ENCODE peak calls at places on chromosomes 16 and 17, in ten cellular contexts. One of them, this sample, is unnamed.
A peak's percentile ranks its signal among the peaks of the same experiment; 100 is the strongest.

GRCh38 chr17:67675481-67675880 is 42.3 kb upstream of the NOL11 start:
- DNase-seq in Peyer's patch: no peak
- DNase-seq in left ventricle myocardium inferior: no peak
- DNase-seq in CD8-positive, alpha-beta T cell: no peak
- DNase-seq in aorta: no peak
- DNase-seq in neuronal stem cell: no peak
- DNase-seq in tibial nerve: no peak
- DNase-seq in adrenal gland: no peak
- DNase-seq in fibroblast of lung: no peak
- DNase-seq in uterus: no peak
- DNase-seq in this sample: no peak

GRCh38 chr16:1413684-1414531 is 596 bp downstream of the UNKL start:
- DNase-seq in Peyer's patch: peak; percentile 73
- DNase-seq in left ventricle myocardium inferior: peak; percentile 46
- DNase-seq in CD8-positive, alpha-beta T cell: peak; percentile 69
- DNase-seq in aorta: peak; percentile 69
- DNase-seq in neuronal stem cell: peak; percentile 50
- DNase-seq in tibial nerve: peak; percentile 20
- DNase-seq in adrenal gland: peak; percentile 60
- DNase-seq in fibroblast of lung: peak; percentile 54
- DNase-seq in uterus: peak; percentile 36
- DNase-seq in this sample: no peak

GRCh38 chr17:75364078-75364477 is 41.4 kb downstream of the GRB2 start:
- DNase-seq in Peyer's patch: no peak
- DNase-seq in left ventricle myocardium inferior: no peak
- DNase-seq in CD8-positive, alpha-beta T cell: no peak
- DNase-seq in aorta: no peak
- DNase-seq in neuronal stem cell: no peak
- DNase-seq in tibial nerve: no peak
- DNase-seq in adrenal gland: no peak
- DNase-seq in fibroblast of lung: peak; percentile 67
- DNase-seq in uterus: no peak
- DNase-seq in this sample: no peak

GRCh38 chr16:4450921-4451619 is 23.4 kb downstream of the NMRAL1 start:
- DNase-seq in Peyer's patch: no peak
- DNase-seq in left ventricle myocardium inferior: no peak
- DNase-seq in CD8-positive, alpha-beta T cell: no peak
- DNase-seq in aorta: no peak
- DNase-seq in neuronal stem cell: no peak
- DNase-seq in tibial nerve: no peak
- DNase-seq in adrenal gland: no peak
- DNase-seq in fibroblast of lung: no peak
- DNase-seq in uterus: no peak
- DNase-seq in this sample: no peak

GRCh38 chr17:74119960-74120359 is 83.5 kb upstream of the RPL38 start:
- DNase-seq in Peyer's patch: no peak
- DNase-seq in left ventricle myocardium inferior: no peak
- DNase-seq in CD8-positive, alpha-beta T cell: no peak
- DNase-seq in aorta: no peak
- DNase-seq in neuronal stem cell: no peak
- DNase-seq in tibial nerve: no peak
- DNase-seq in adrenal gland: no peak
- DNase-seq in fibroblast of lung: no peak
- DNase-seq in uterus: no peak
- DNase-seq in this sample: no peak

GRCh38 chr17:48413613-48414405 is 16.2 kb downstream of the SKAP1 start:
- DNase-seq in Peyer's patch: no peak
- DNase-seq in left ventricle myocardium inferior: no peak
- DNase-seq in CD8-positive, alpha-beta T cell: no peak
- DNase-seq in aorta: no peak
- DNase-seq in neuronal stem cell: no peak
- DNase-seq in tibial nerve: no peak
- DNase-seq in adrenal gland: no peak
- DNase-seq in fibroblast of lung: no peak
- DNase-seq in uterus: no peak
- DNase-seq in this sample: no peak

GRCh38 chr17:82236142-82236971 is 7.5 kb downstream of the SLC16A3 start:
- DNase-seq in Peyer's patch: peak; percentile 88
- DNase-seq in left ventricle myocardium inferior: peak; percentile 67
- DNase-seq in CD8-positive, alpha-beta T cell: peak; percentile 74
- DNase-seq in aorta: peak; percentile 62
- DNase-seq in neuronal stem cell: peak; percentile 68
- DNase-seq in tibial nerve: peak; percentile 52
- DNase-seq in adrenal gland: peak; percentile 85
- DNase-seq in fibroblast of lung: peak; percentile 64
- DNase-seq in uterus: peak; percentile 69
- DNase-seq in this sample: no peak

GRCh38 chr16:89046491-89046890 is 47.2 kb upstream of the ACSF3 start:
- DNase-seq in Peyer's patch: no peak
- DNase-seq in left ventricle myocardium inferior: no peak
- DNase-seq in CD8-positive, alpha-beta T cell: no peak
- DNase-seq in aorta: no peak
- DNase-seq in neuronal stem cell: no peak
- DNase-seq in tibial nerve: no peak
- DNase-seq in adrenal gland: no peak
- DNase-seq in fibroblast of lung: no peak
- DNase-seq in uterus: no peak
- DNase-seq in this sample: no peak

GRCh38 chr17:42782402-42783061 is 2.1 kb downstream of the WNK4 start:
- DNase-seq in Peyer's patch: peak; percentile 47
- DNase-seq in left ventricle myocardium inferior: no peak
- DNase-seq in CD8-positive, alpha-beta T cell: no peak
- DNase-seq in aorta: no peak
- DNase-seq in neuronal stem cell: no peak
- DNase-seq in tibial nerve: no peak
- DNase-seq in adrenal gland: no peak
- DNase-seq in fibroblast of lung: no peak
- DNase-seq in uterus: no peak
- DNase-seq in this sample: no peak

GRCh38 chr17:31877911-31878702 is 19.1 kb upstream of the COPRS start:
- DNase-seq in Peyer's patch: no peak
- DNase-seq in left ventricle myocardium inferior: no peak
- DNase-seq in CD8-positive, alpha-beta T cell: no peak
- DNase-seq in aorta: peak; percentile 52
- DNase-seq in neuronal stem cell: no peak
- DNase-seq in tibial nerve: no peak
- DNase-seq in adrenal gland: no peak
- DNase-seq in fibroblast of lung: peak; percentile 38
- DNase-seq in uterus: no peak
- DNase-seq in this sample: no peak

GRCh38 chr16:88072571-88073001 is 121.4 kb downstream of the BANP start:
- DNase-seq in Peyer's patch: no peak
- DNase-seq in left ventricle myocardium inferior: no peak
- DNase-seq in CD8-positive, alpha-beta T cell: no peak
- DNase-seq in aorta: no peak
- DNase-seq in neuronal stem cell: no peak
- DNase-seq in tibial nerve: no peak
- DNase-seq in adrenal gland: no peak
- DNase-seq in fibroblast of lung: no peak
- DNase-seq in uterus: no peak
- DNase-seq in this sample: no peak

GRCh38 chr16:55271945-55272513 is 52.0 kb upstream of the IRX6 start:
- DNase-seq in Peyer's patch: no peak
- DNase-seq in left ventricle myocardium inferior: no peak
- DNase-seq in CD8-positive, alpha-beta T cell: no peak
- DNase-seq in aorta: no peak
- DNase-seq in neuronal stem cell: no peak
- DNase-seq in tibial nerve: no peak
- DNase-seq in adrenal gland: no peak
- DNase-seq in fibroblast of lung: no peak
- DNase-seq in uterus: no peak
- DNase-seq in this sample: no peak

GRCh38 chr16:11224096-11224893 is 31.7 kb downstream of the SOCS1 start:
- DNase-seq in Peyer's patch: peak; percentile 73
- DNase-seq in left ventricle myocardium inferior: peak; percentile 85
- DNase-seq in CD8-positive, alpha-beta T cell: peak; percentile 47
- DNase-seq in aorta: peak; percentile 77
- DNase-seq in neuronal stem cell: no peak
- DNase-seq in tibial nerve: peak; percentile 74
- DNase-seq in adrenal gland: peak; percentile 77
- DNase-seq in fibroblast of lung: no peak
- DNase-seq in uterus: peak; percentile 62
- DNase-seq in this sample: peak; percentile 87

GRCh38 chr17:63486317-63487013 is 9.6 kb downstream of the ACE start:
- DNase-seq in Peyer's patch: no peak
- DNase-seq in left ventricle myocardium inferior: no peak
- DNase-seq in CD8-positive, alpha-beta T cell: no peak
- DNase-seq in aorta: no peak
- DNase-seq in neuronal stem cell: no peak
- DNase-seq in tibial nerve: no peak
- DNase-seq in adrenal gland: no peak
- DNase-seq in fibroblast of lung: no peak
- DNase-seq in uterus: no peak
- DNase-seq in this sample: no peak

DNA sequence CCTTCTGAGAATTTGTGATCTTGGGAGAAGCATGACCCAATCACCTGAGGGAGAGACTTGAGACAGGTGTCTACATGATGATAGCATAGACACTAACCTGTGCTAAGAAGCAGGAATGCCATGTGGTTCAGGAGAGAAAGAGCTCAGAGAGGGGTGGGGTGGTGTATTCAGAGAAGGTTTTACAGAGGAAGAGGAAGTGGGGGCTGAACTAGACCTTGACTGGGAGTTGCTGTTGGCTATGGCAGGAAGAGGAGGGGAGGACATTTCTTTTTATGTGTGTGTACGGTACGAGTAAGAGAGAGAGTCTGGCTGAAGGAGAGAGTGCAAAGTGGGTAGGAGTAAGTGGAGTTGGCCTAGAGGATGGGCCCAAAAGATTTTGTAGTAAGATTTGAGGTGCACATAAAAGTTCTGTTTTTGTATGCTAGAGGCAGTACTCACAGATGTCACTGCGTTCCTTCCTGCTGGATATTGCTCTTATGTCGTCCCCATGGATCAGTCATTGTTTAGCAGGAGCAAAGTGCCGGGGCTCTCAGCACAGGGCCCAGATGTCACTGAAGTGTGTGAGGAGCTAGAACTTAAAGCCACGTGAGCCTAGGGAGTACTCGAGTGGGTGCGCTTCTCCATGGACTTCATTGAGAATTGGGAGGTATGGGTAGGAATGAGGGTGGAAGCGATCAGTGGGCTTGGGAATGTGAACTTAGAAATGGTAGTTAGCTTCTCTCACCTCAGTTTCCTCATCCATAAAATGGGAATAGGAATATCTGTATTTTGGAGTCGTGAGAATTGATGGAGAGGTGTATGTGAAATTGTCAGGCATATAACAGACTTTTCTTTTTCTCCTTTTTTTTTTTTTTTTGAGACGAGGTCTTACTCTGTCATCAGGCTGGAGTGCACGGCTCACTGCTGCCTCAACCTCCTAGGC is 22.1 kb downstream of the SLC7A6 start:
- DNase-seq in Peyer's patch: no peak
- DNase-seq in left ventricle myocardium inferior: no peak
- DNase-seq in CD8-positive, alpha-beta T cell: no peak
- DNase-seq in aorta: no peak
- DNase-seq in neuronal stem cell: no peak
- DNase-seq in tibial nerve: no peak
- DNase-seq in adrenal gland: no peak
- DNase-seq in fibroblast of lung: no peak
- DNase-seq in uterus: no peak
- DNase-seq in this sample: no peak
- H3K4me1 ChIP-seq in Peyer's patch: no peaks in the 10 kb centered on the region
- H3K4me1 ChIP-seq in left ventricle myocardium inferior: peaks cover 100% of the 10 kb centered on the region
- H3K4me1 ChIP-seq in CD8-positive, alpha-beta T cell: peaks cover 100% of the 10 kb centered on the region
- H3K4me1 ChIP-seq in aorta: no peaks in the 10 kb centered on the region
- H3K4me1 ChIP-seq in neuronal stem cell: peaks cover 1% of the 10 kb centered on the region
- H3K4me1 ChIP-seq in tibial nerve: no peaks in the 10 kb centered on the region
- H3K4me1 ChIP-seq in adrenal gland: peaks cover 28% of the 10 kb centered on the region
- H3K4me1 ChIP-seq in fibroblast of lung: peaks cover 10% of the 10 kb centered on the region
- H3K4me1 ChIP-seq in uterus: no peaks in the 10 kb centered on the region
- H3K4me1 ChIP-seq in this sample: peaks cover 85% of the 10 kb centered on the region

GRCh38 chr16:31674686-31675085 is 147.0 kb downstream of the AHSP start:
- DNase-seq in Peyer's patch: no peak
- DNase-seq in left ventricle myocardium inferior: no peak
- DNase-seq in CD8-positive, alpha-beta T cell: no peak
- DNase-seq in aorta: no peak
- DNase-seq in neuronal stem cell: no peak
- DNase-seq in tibial nerve: no peak
- DNase-seq in adrenal gland: no peak
- DNase-seq in fibroblast of lung: no peak
- DNase-seq in uterus: no peak
- DNase-seq in this sample: no peak
- H3K9me3 ChIP-seq in Peyer's patch: no peaks in the 10 kb centered on the region
- H3K9me3 ChIP-seq in left ventricle myocardium inferior: peaks cover 13% of the 10 kb centered on the region
- H3K9me3 ChIP-seq in CD8-positive, alpha-beta T cell: peaks cover 5% of the 10 kb centered on the region
- H3K9me3 ChIP-seq in aorta: peaks cover 6% of the 10 kb centered on the region
- H3K9me3 ChIP-seq in neuronal stem cell: no peaks in the 10 kb centered on the region
- H3K9me3 ChIP-seq in tibial nerve: no peaks in the 10 kb centered on the region
- H3K9me3 ChIP-seq in adrenal gland: no peaks in the 10 kb centered on the region
- H3K9me3 ChIP-seq in fibroblast of lung: no peaks in the 10 kb centered on the region
- H3K9me3 ChIP-seq in uterus: no peaks in the 10 kb centered on the region
- H3K9me3 ChIP-seq in this sample: peaks cover 6% of the 10 kb centered on the region

GRCh38 chr17:49582055-49582703 is 6.5 kb downstream of the NXPH3 start:
- DNase-seq in Peyer's patch: peak; percentile 38
- DNase-seq in left ventricle myocardium inferior: no peak
- DNase-seq in CD8-positive, alpha-beta T cell: no peak
- DNase-seq in aorta: no peak
- DNase-seq in neuronal stem cell: no peak
- DNase-seq in tibial nerve: no peak
- DNase-seq in adrenal gland: no peak
- DNase-seq in fibroblast of lung: no peak
- DNase-seq in uterus: no peak
- DNase-seq in this sample: no peak
- H3K27ac ChIP-seq in Peyer's patch: no peak overlapping the region
- H3K27ac ChIP-seq in left ventricle myocardium inferior: no peak overlapping the region
- H3K27ac ChIP-seq in CD8-positive, alpha-beta T cell: no peak overlapping the region
- H3K27ac ChIP-seq in aorta: no peak overlapping the region
- H3K27ac ChIP-seq in neuronal stem cell: no peak overlapping the region
- H3K27ac ChIP-seq in tibial nerve: no peak overlapping the region
- H3K27ac ChIP-seq in adrenal gland: no peak overlapping the region
- H3K27ac ChIP-seq in fibroblast of lung: no peak overlapping the region
- H3K27ac ChIP-seq in uterus: no peak overlapping the region
- H3K27ac ChIP-seq in this sample: no peak overlapping the region

DNA sequence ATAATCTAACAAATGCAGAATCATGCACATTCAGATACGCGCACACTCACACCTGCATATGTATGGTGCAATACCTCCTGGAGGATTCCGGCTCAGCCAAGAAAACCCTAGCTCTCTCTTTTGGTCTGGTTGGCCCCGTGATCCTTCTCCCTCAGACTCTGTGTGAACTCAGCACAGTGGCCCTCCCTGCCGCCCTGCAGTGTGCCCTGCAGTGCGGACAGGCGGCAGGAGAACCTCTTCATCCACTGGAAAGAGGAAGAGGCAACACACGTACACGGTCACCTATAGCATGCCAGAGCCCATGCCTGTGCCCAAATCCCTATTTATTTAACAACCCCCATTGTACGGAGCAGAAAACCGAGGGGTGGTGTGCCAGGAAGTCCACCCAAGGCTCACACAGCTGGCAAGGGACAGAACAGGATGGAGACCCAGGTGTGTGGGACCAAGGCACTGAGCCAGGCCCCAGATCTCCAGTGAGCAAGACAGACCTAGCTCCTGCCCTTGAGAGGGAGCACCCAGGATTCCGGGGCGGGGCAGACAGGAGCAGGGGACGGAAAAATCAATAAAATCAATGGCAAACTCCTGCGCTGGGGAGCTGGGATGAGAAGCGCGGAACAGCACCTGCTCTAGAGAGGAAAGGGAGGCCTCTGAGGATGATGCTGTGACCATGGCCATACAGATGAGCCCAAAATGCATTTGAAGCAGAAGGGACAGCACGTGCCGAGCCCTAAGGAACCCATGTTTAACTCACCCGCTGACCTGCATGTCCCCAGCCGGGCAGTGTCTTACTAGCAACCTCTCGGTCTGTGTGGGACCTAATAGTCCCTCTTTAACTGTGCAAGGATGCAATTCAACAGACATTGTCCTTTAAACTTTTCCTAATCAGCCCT is 54.7 kb upstream of the CIBAR2 start:
- DNase-seq in Peyer's patch: no peak
- DNase-seq in left ventricle myocardium inferior: no peak
- DNase-seq in CD8-positive, alpha-beta T cell: no peak
- DNase-seq in aorta: no peak
- DNase-seq in neuronal stem cell: no peak
- DNase-seq in tibial nerve: no peak
- DNase-seq in adrenal gland: no peak
- DNase-seq in fibroblast of lung: no peak
- DNase-seq in uterus: no peak
- DNase-seq in this sample: no peak
- H3K4me1 ChIP-seq in Peyer's patch: no peaks in the 10 kb centered on the region
- H3K4me1 ChIP-seq in left ventricle myocardium inferior: peaks cover 75% of the 10 kb centered on the region
- H3K4me1 ChIP-seq in CD8-positive, alpha-beta T cell: no peaks in the 10 kb centered on the region
- H3K4me1 ChIP-seq in aorta: no peaks in the 10 kb centered on the region
- H3K4me1 ChIP-seq in neuronal stem cell: peaks cover 7% of the 10 kb centered on the region
- H3K4me1 ChIP-seq in tibial nerve: no peaks in the 10 kb centered on the region
- H3K4me1 ChIP-seq in adrenal gland: peaks cover 23% of the 10 kb centered on the region
- H3K4me1 ChIP-seq in fibroblast of lung: peaks cover 17% of the 10 kb centered on the region
- H3K4me1 ChIP-seq in uterus: peaks cover 22% of the 10 kb centered on the region
- H3K4me1 ChIP-seq in this sample: no peaks in the 10 kb centered on the region

This sample was measured in right atrium auricular region.